ENCODE peak calls at places on chromosomes 2 and 18, in five cellular contexts. I is keratinocyte, J is heart right ventricle, F is esophagus squamous epithelium, O is hepatocyte. N is an unnamed sample. For H3K9me3, the result is how much of the 10 kb centered on the place peaks cover.

GRCh38 chr2:71410716-71411115 is 42.6 kb upstream of the DYSF start:
- DNase-seq in J (no peak), O (no peak), I (no peak), F (no peak), N (no peak)

GRCh38 chr2:138271467-138271866 is 230.1 kb upstream of the SPOPL start:
- DNase-seq in J (no peak), O (no peak), F (no peak), I (no peak), N (no peak)

GRCh38 chr2:190815223-190815622 is 65.4 kb upstream of the GLS start:
- DNase-seq in O (no peak), I (no peak), F (no peak), J (no peak), N (no peak)

GRCh38 chr2:70931376-70932000 is 4.2 kb upstream of the ATP6V1B1 start:
- DNase-seq in J (no peak), O (no peak), F (no peak), I (no peak), N (no peak)

GRCh38 chr2:218999881-219000568 is 6.8 kb upstream of the CRYBA2 start:
- DNase-seq in O (peak), I (no peak), J (no peak), F (no peak), N (no peak)

GRCh38 chr18:52341617-52342381 is 1.8 kb downstream of the DCC start:
- DNase-seq in F (no peak), O (peak), I (no peak), J (no peak), N (no peak)

GRCh38 chr18:40380657-40381441 is 1574.2 kb upstream of the PIK3C3 start:
- DNase-seq in F (no peak), O (no peak), I (no peak), J (no peak), N (no peak)

GRCh38 chr2:54176577-54176976 is 61.2 kb downstream of the ACYP2 start:
- DNase-seq in J (peak), I (no peak), O (peak), F (no peak), N (no peak)

GRCh38 chr2:175004980-175005832 is at the start of gene CHN1:
- DNase-seq in F (peak), I (no peak), J (peak), O (peak), N (peak)

GRCh38 chr2:74149570-74150319 is 2.0 kb upstream of the BOLA3 start:
- DNase-seq in J (no peak), F (no peak), O (no peak), I (no peak), N (no peak)

GRCh38 chr2:197079832-197080555 is 153.5 kb upstream of the PGAP1 start:
- DNase-seq in I (no peak), J (peak), F (no peak), O (no peak), N (no peak)

GRCh38 chr2:51813245-51813644 is 781.3 kb upstream of the NRXN1 start:
- DNase-seq in I (no peak), J (no peak), F (no peak), O (no peak), N (no peak)

GRCh38 chr2:16665746-16666452 is at the start of gene CYRIA:
- DNase-seq in I (no peak), J (peak), O (peak), F (no peak), N (peak)

GRCh38 chr2:177265386-177265690 is 811 bp upstream of the NFE2L2 start:
- DNase-seq in O (no peak), I (no peak), J (peak), F (no peak), N (peak)

GRCh38 chr2:120910956-120911951 is 175.6 kb downstream of the GLI2 start:
- DNase-seq in F (no peak), J (no peak), O (no peak), I (no peak), N (no peak)

GRCh38 chr2:178419123-178419522 is 31.9 kb downstream of the PRKRA start:
- DNase-seq in F (no peak), I (no peak), J (no peak), O (peak), N (no peak)

GRCh38 chr2:240056678-240057077 is 3.4 kb upstream of the OR6B3 start:
- DNase-seq in O (no peak), F (no peak), I (no peak), J (no peak), N (no peak)

GRCh38 chr2:207403950-207404349 is 125.8 kb upstream of the CREB1 start:
- DNase-seq in O (no peak), J (no peak), I (no peak), F (no peak), N (no peak)

GRCh38 chr2:120770176-120770575 is 34.5 kb downstream of the GLI2 start:
- DNase-seq in I (no peak), O (no peak), J (no peak), F (no peak), N (no peak)

GRCh38 chr2:227818569-227819397 is 5.1 kb downstream of the CCL20 start:
- DNase-seq in J (no peak), O (peak), I (no peak), F (no peak), N (no peak)

GRCh38 chr2:232979871-232980461 is 33.1 kb downstream of the NGEF start:
- DNase-seq in I (no peak), J (no peak), O (no peak), F (no peak), N (no peak)
- TF ChIP-seq CTCF in I (peak), J (no peak), O (no peak), F (no peak), N (no peak)

DNA sequence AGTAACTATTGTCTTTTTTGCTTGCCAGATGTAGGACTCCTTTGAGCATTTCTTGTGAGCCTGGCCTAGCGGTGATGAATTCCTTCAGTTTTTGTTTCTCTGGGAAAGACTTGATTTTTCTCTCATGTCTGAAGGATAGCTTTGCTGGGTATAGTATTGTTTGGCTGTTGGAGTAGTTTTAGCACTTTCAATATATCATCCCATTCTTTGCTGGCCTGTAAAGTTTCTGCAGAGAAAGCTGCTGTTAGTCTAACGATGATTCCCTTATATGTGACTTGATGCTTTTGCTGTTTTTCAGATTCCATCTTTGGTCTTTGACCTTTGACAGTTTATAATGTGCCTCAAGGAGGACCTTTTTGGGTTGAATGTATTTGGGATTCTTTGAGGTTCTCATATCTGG is 12.7 kb downstream of the ZDBF2 start:
- DNase-seq in F (no peak), J (no peak), O (no peak), I (no peak), N (no peak)
- H3K9me3 ChIP-seq in F (under half), J (under half), O (under half), I (under half), N (under half)

DNA sequence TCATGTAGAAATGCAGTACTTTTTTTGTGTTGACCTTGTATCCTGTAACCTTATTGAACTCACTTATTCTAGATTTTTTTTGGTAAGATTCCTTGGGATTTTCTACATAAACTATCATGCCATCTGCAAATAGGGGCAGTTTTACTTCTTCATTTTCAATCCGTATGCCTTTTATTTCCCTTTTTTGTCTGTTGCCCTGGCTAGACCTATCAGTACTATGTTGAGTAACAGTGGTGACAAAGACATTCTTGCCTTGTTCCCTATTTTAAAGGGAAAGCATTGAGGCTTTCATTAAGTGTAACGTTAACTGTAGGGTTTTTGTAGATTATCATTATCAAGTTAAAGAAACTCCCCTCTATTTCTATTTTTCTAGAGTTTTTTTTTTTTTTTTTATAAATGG is 92.3 kb downstream of the LYPD1 start:
- DNase-seq in O (no peak), F (no peak), J (no peak), I (no peak), N (no peak)
- H3K27ac ChIP-seq in O (no peak), F (no peak), J (no peak), I (no peak), N (no peak)

GRCh38 chr2:212451786-212452200 is 86.8 kb downstream of the ERBB4 start:
- DNase-seq in I (peak), O (peak), J (no peak), F (no peak), N (no peak)

GRCh38 chr2:212448698-212449097 is 89.9 kb downstream of the ERBB4 start:
- DNase-seq in I (no peak), F (no peak), J (no peak), O (no peak), N (no peak)

GRCh38 chr2:212454149-212454548 is 84.5 kb downstream of the ERBB4 start:
- DNase-seq in J (no peak), I (no peak), F (no peak), O (no peak), N (no peak)
- TF ChIP-seq CTCF in J (no peak), I (no peak), F (no peak), O (no peak), N (no peak)

GRCh38 chr2:150100311-150100710 is 387.2 kb downstream of the RND3 start:
- DNase-seq in O (no peak), J (no peak), I (no peak), F (no peak), N (no peak)

GRCh38 chr2:150099805-150100204 is 387.7 kb downstream of the RND3 start:
- DNase-seq in F (no peak), O (no peak), I (no peak), J (no peak), N (no peak)

GRCh38 chr2:150095361-150095760 is 392.1 kb downstream of the RND3 start:
- DNase-seq in O (no peak), F (no peak), I (no peak), J (no peak), N (no peak)

GRCh38 chr2:150097402-150097801 is 390.1 kb downstream of the RND3 start:
- DNase-seq in F (no peak), I (no peak), O (no peak), J (no peak), N (no peak)

GRCh38 chr2:150097891-150098595 is 389.4 kb downstream of the RND3 start:
- DNase-seq in I (no peak), F (no peak), O (peak), J (no peak), N (no peak)
- H3K9me3 ChIP-seq in I (under half), F (under half), O (under half), J (under half), N (under half)

N was measured in CD4-positive, alpha-beta T cell.